ENCODE peak calls at places on chromosomes 16 and 17, in four cellular contexts. One of them, this sample, is unnamed.

GRCh38 chr16:65125871-65126270 is 4.0 kb upstream of the CDH11 start:
- DNase-seq in suprapubic skin: no peak
- DNase-seq in cardiac muscle cell: peak
- DNase-seq in GM04504: no peak
- DNase-seq in this sample: no peak

GRCh38 chr16:797120-797420 is 3.5 kb downstream of the GNG13 start:
- DNase-seq in suprapubic skin: no peak
- DNase-seq in cardiac muscle cell: no peak
- DNase-seq in GM04504: no peak
- DNase-seq in this sample: no peak

GRCh38 chr17:41810659-41811548 is 845 bp downstream of the P3H4 start:
- DNase-seq in suprapubic skin: peak
- DNase-seq in cardiac muscle cell: peak
- DNase-seq in GM04504: no peak
- DNase-seq in this sample: no peak

GRCh38 chr16:84121007-84121406 is 4.3 kb upstream of the MBTPS1 start:
- DNase-seq in suprapubic skin: no peak
- DNase-seq in cardiac muscle cell: no peak
- DNase-seq in GM04504: no peak
- DNase-seq in this sample: no peak

GRCh38 chr17:61144876-61145564 is 254.6 kb upstream of the TBX2 start:
- DNase-seq in suprapubic skin: no peak
- DNase-seq in cardiac muscle cell: peak
- DNase-seq in GM04504: no peak
- DNase-seq in this sample: no peak

GRCh38 chr16:88798772-88799455 is 4.7 kb upstream of the CDT1 start:
- DNase-seq in suprapubic skin: no peak
- DNase-seq in cardiac muscle cell: no peak
- DNase-seq in GM04504: no peak
- DNase-seq in this sample: no peak

GRCh38 chr16:71216714-71217113 is 13.8 kb downstream of the HYDIN start:
- DNase-seq in suprapubic skin: no peak
- DNase-seq in cardiac muscle cell: no peak
- DNase-seq in GM04504: no peak
- DNase-seq in this sample: no peak

GRCh38 chr17:67248291-67248690 is 3.3 kb upstream of the HELZ start:
- DNase-seq in suprapubic skin: no peak
- DNase-seq in cardiac muscle cell: no peak
- DNase-seq in GM04504: no peak
- DNase-seq in this sample: no peak

GRCh38 chr16:22816475-22816874 is 2.5 kb downstream of the HS3ST2 start:
- DNase-seq in suprapubic skin: no peak
- DNase-seq in cardiac muscle cell: no peak
- DNase-seq in GM04504: no peak
- DNase-seq in this sample: no peak

GRCh38 chr17:8402921-8403536 is 5.4 kb upstream of the RNF222 start:
- DNase-seq in suprapubic skin: no peak
- DNase-seq in cardiac muscle cell: no peak
- DNase-seq in GM04504: no peak
- DNase-seq in this sample: no peak

GRCh38 chr16:8751481-8752311 is 45.7 kb downstream of the TMEM186 start:
- DNase-seq in suprapubic skin: peak
- DNase-seq in cardiac muscle cell: peak
- DNase-seq in GM04504: peak
- DNase-seq in this sample: no peak